ENCODE peak calls at places on chromosomes 7 and 10, in ten cellular contexts. S is neural progenitor cell; W is Peyer's patch; G is nephron progenitor cell; F is A549; Q is tibial artery; X is left cardiac atrium; U is CD8-positive, alpha-beta memory T cell; D is NT2/D1; V is RKO. M is an unnamed sample.

GRCh38 chr10:92742331-92743228 is 52.8 kb downstream of the HHEX start:
- DNase-seq in Q (no peak), G (no peak), W (peak), X (no peak), D (no peak), S (no peak), V (no peak), F (no peak), U (no peak), M (no peak)

GRCh38 chr7:68967598-68967997 is 630.7 kb upstream of the AUTS2 start:
- DNase-seq in G (no peak), X (no peak), V (no peak), D (no peak), Q (no peak), W (no peak), S (no peak), U (no peak), F (no peak), M (no peak)

GRCh38 chr7:1460757-1461639 is 1.7 kb upstream of the MICALL2 start:
- DNase-seq in W (no peak), S (peak), U (no peak), V (no peak), G (no peak), Q (peak), X (peak), F (peak), D (no peak), M (peak)

GRCh38 chr7:47875998-47876744 is 72.1 kb downstream of the PKD1L1 start:
- DNase-seq in Q (no peak), D (no peak), W (no peak), X (no peak), G (no peak), V (no peak), U (no peak), F (no peak), S (no peak), M (no peak)

GRCh38 chr7:32958046-32959025 is 1.1 kb downstream of the FKBP9 start:
- DNase-seq in W (no peak), X (peak), U (no peak), V (peak), D (no peak), S (no peak), F (no peak), G (no peak), Q (peak), M (peak)

GRCh38 chr7:35624299-35625186 is 70.4 kb downstream of the HERPUD2 start:
- DNase-seq in F (peak), U (peak), G (peak), D (peak), V (peak), W (no peak), X (no peak), S (peak), Q (no peak), M (peak)

GRCh38 chr10:100738055-100738827 is 7.1 kb upstream of the PAX2 start:
- DNase-seq in V (no peak), F (no peak), S (no peak), U (no peak), W (no peak), Q (no peak), D (no peak), G (no peak), X (no peak), M (no peak)

GRCh38 chr10:14433147-14433546 is 102.4 kb upstream of the FRMD4A start:
- DNase-seq in W (no peak), F (no peak), D (no peak), S (no peak), Q (no peak), U (no peak), G (no peak), X (no peak), V (no peak), M (no peak)

GRCh38 chr10:63722537-63722936 is 201.3 kb downstream of the REEP3 start:
- DNase-seq in U (no peak), G (no peak), Q (peak), X (peak), S (no peak), W (no peak), V (no peak), F (no peak), D (no peak), M (no peak)

GRCh38 chr7:135842446-135843175 is 94.0 kb upstream of the FAM180A start:
- DNase-seq in W (no peak), U (no peak), S (no peak), Q (no peak), D (no peak), X (no peak), V (no peak), F (no peak), G (no peak), M (no peak)

GRCh38 chr7:134823400-134823799 is 44.0 kb downstream of the CALD1 start:
- DNase-seq in S (no peak), X (no peak), U (no peak), V (no peak), F (no peak), G (no peak), Q (no peak), W (no peak), D (no peak), M (no peak)

GRCh38 chr10:34854147-34854601 is 39.1 kb upstream of the PARD3 start:
- DNase-seq in V (no peak), X (no peak), Q (no peak), F (peak), S (no peak), D (no peak), U (no peak), G (no peak), W (no peak), M (peak)

GRCh38 chr10:35876248-35876647 is 234.2 kb upstream of the FZD8 start:
- DNase-seq in W (no peak), F (peak), X (no peak), V (no peak), D (no peak), S (no peak), G (no peak), Q (no peak), U (no peak), M (peak)

GRCh38 chr10:88386878-88387773 is 196.0 kb downstream of the RNLS start:
- DNase-seq in D (no peak), G (no peak), S (peak), F (peak), Q (no peak), U (no peak), W (no peak), V (no peak), X (peak), M (peak)

GRCh38 chr10:59622320-59622901 is 87.2 kb downstream of the SLC16A9 start:
- DNase-seq in U (no peak), D (peak), S (peak), F (peak), G (peak), X (peak), W (no peak), Q (no peak), V (peak), M (peak)

GRCh38 chr7:131183611-131184119 is 144.0 kb upstream of the MKLN1 start:
- DNase-seq in X (no peak), S (no peak), D (no peak), V (no peak), G (no peak), Q (no peak), F (no peak), W (peak), U (peak), M (no peak)